ENCODE peak calls at places on chromosomes 13 and 19, in five cellular contexts. R, S, M, Q and L are unnamed samples.

GRCh38 chr13:43297967-43298366 is 274.6 kb downstream of the DNAJC15 start:
- DNase-seq in M (no peak), Q (no peak), R (no peak), S (no peak), L (no peak)

GRCh38 chr13:20035130-20035529 is 76.6 kb downstream of the ZMYM2 start:
- DNase-seq in R (peak; percentile 5), S (no peak), M (no peak), Q (no peak), L (no peak)

GRCh38 chr19:18220632-18221275 is 5.5 kb downstream of the PDE4C start:
- DNase-seq in S (peak; percentile 64), R (no peak), M (no peak), Q (no peak), L (no peak)

GRCh38 chr13:43195551-43195950 is 172.2 kb downstream of the DNAJC15 start:
- DNase-seq in M (no peak), Q (no peak), R (peak; percentile 15), S (no peak), L (peak; percentile 18)

GRCh38 chr13:33351324-33351723 is 65.8 kb upstream of the STARD13 start:
- DNase-seq in M (peak; percentile 24), S (no peak), R (peak; percentile 29), Q (peak; percentile 52), L (peak; percentile 46)

GRCh38 chr19:29623726-29624488 is 17.8 kb downstream of the POP4 start:
- DNase-seq in Q (no peak), M (no peak), R (no peak), S (no peak), L (no peak)

GRCh38 chr13:24273926-24274325 is 35.5 kb upstream of the C1QTNF9 start:
- DNase-seq in R (no peak), Q (no peak), S (no peak), M (no peak), L (no peak)

GRCh38 chr19:33384983-33385382 is 11.5 kb downstream of the CEBPG start:
- DNase-seq in M (no peak), S (no peak), Q (no peak), R (no peak), L (no peak)

GRCh38 chr13:52345631-52346251 is 60.2 kb downstream of the THSD1 start:
- DNase-seq in Q (no peak), M (no peak), S (no peak), R (no peak), L (no peak)

GRCh38 chr19:1606138-1606651 is 933 bp upstream of the UQCR11 start:
- DNase-seq in R (no peak), S (no peak), Q (no peak), M (no peak), L (peak; percentile 52)

GRCh38 chr19:42281175-42282035 is 12.4 kb downstream of the CIC start:
- DNase-seq in S (peak; percentile 88), Q (peak; percentile 75), R (peak; percentile 59), M (no peak), L (no peak)

GRCh38 chr13:54484166-54484565 is 1455.6 kb downstream of the OLFM4 start:
- DNase-seq in S (no peak), M (no peak), Q (no peak), R (no peak), L (no peak)

GRCh38 chr13:69243366-69243765 is 864.3 kb upstream of the ATXN8OS start:
- DNase-seq in Q (no peak), R (no peak), S (no peak), M (no peak), L (no peak)

GRCh38 chr19:40691421-40692211 is 1.2 kb upstream of the NUMBL start:
- DNase-seq in S (peak; percentile 78), R (no peak), Q (peak; percentile 53), M (no peak), L (no peak)

GRCh38 chr19:6233051-6233826 is 46.5 kb downstream of the MLLT1 start:
- DNase-seq in Q (peak; percentile 48), S (peak; percentile 84), M (no peak), R (no peak), L (no peak)

GRCh38 chr19:43489310-43489709 is 15.2 kb downstream of the PHLDB3 start:
- DNase-seq in R (no peak), Q (no peak), M (peak; percentile 68), S (no peak), L (peak; percentile 72)

GRCh38 chr19:47470447-47471195 is 1.1 kb downstream of the SLC8A2 start:
- DNase-seq in S (no peak), M (no peak), R (no peak), Q (no peak), L (no peak)

GRCh38 chr13:106241974-106242373 is 293.5 kb downstream of the EFNB2 start:
- DNase-seq in M (no peak), R (no peak), Q (no peak), S (no peak), L (no peak)

DNA sequence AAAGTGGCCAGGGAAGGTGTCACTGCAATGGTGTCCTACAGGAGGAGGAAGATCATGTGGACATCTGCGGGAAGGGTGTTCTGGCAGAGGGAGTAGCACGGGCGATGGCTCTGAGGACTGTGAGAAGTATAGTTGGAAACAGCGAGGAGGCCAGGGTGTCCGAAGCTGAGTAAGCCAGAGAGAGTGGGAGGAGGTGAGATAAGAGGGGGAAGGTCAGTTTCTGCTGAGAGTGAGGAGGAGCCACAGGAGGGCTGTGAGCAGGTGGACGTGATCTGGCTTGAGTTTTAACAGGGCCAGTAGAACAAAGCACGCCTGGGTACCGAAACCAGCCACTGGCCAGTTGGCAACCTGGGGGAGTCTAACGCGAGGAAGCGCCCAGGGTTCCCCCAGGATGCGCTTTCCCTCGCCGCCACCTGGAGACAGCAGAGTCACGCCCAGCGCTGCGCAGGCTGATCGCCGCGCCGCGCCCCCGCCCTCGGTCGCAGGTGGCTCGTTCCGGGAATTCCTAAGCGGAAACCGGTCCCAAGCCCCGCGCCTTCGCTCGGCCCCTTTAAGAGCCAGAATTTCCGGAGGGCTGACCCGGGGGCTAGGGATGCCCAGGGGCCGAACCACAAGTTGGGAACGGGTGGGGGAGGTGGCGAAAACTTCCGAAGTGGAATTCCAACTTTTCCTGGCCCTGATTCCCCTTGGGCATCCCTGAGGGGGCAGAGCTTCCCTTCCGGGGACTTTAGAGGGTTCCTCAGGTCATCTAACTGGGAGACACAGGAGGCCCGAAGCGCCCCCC is 1.1 kb upstream of the LSR start:
- DNase-seq in M (peak; percentile 82), S (peak; percentile 94), R (peak; percentile 75), Q (peak; percentile 6), L (peak; percentile 85)
- TF ChIP-seq CTCF in M (peak; percentile 52), S (peak; percentile 72), R (peak; percentile 83), Q (no peak), L (peak; percentile 43)

GRCh38 chr19:10332965-10333757 is at the start of gene RAVER1:
- DNase-seq in R (peak; percentile 87), Q (peak; percentile 99), M (peak; percentile 100), S (peak; percentile 98), L (peak; percentile 99)

GRCh38 chr19:10332158-10332964 is 968 bp downstream of the RAVER1 start:
- DNase-seq in M (no peak), Q (no peak), R (no peak), S (no peak), L (no peak)

GRCh38 chr19:10333758-10334339 is 520 bp upstream of the RAVER1 start:
- DNase-seq in S (no peak), M (no peak), Q (peak; percentile 17), R (no peak), L (no peak)

GRCh38 chr19:10335149-10336053 is 2.1 kb upstream of the RAVER1 start:
- DNase-seq in Q (no peak), R (no peak), M (no peak), S (peak; percentile 73), L (no peak)

DNA sequence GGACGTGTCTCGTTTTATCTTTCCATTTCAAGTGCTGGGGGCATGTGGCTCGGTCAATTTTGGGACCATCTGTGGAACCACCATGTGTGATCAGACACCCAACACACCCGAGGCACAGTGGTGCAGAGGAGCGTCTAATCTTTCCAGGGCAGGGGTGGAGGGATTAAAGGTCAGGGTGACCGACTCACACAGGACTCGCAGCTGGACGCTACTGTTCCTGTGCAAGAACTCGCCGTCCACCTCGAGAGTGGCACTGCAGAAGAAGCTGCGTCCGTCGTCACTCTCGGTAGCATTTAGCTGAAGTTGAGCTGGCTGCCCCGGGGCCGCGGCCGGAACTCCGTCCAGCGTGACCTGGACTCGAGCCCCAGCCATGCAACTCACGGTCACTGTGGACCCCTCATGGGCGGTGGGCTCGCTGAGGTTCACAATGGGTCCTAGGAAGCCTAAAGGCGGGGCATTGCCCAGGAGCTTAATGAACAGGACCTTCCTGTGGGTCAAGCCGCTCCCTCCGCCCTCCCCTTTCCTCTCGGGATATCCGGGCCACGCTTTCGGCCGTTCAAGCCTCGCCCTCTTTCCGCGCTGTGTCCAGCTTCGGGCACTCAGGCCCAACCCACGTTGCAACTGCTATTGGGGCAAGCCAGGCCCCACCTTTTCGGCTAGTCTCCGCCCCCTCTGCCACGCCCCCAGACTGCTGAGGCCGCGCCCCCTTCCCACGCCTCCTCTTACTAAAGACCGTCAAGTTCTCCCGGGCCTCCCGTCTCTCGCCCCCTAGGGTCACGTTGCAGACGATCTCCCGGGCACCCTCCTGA is 1.2 kb upstream of the RAVER1 start:
- DNase-seq in Q (peak; percentile 99), S (peak; percentile 98), M (no peak), R (peak; percentile 86), L (no peak)
- TF ChIP-seq CTCF in Q (no peak), S (peak; percentile 12), M (no peak), R (peak; percentile 18), L (no peak)

DNA sequence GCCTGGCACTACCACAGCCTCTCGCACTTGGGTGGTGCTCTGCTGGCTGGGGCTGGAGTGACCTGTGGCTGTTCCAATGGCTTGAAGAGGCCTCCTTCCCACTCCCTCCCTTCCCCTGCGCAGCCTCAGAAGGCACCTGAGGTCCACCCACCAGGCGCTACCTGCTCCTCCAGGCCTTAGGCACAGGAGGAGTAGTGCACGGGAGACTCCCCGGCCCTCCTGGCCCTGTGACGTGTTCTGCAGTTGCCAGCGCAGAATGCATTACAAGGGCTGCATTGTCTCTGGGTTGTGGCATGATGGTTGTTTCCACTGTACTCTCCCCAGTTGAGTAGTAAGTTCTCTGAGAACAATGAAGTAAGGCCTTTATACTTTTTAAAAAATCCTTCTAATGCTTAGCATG is 128.6 kb downstream of the TEX29 start:
- DNase-seq in Q (no peak), S (no peak), R (no peak), M (no peak), L (no peak)
- TF ChIP-seq CTCF in Q (no peak), S (no peak), R (no peak), M (no peak), L (no peak)

GRCh38 chr13:77522444-77522843 is 13.1 kb upstream of the SCEL start:
- DNase-seq in Q (no peak), M (no peak), S (no peak), R (peak; percentile 68), L (no peak)
- TF ChIP-seq CTCF in Q (no peak), M (no peak), S (no peak), R (no peak), L (no peak)

GRCh38 chr13:109745702-109746101 is 40.7 kb downstream of the IRS2 start:
- DNase-seq in R (no peak), Q (no peak), M (no peak), S (no peak), L (no peak)

GRCh38 chr13:109749365-109749764 is 37.0 kb downstream of the IRS2 start:
- DNase-seq in S (no peak), Q (no peak), M (no peak), R (no peak), L (no peak)

GRCh38 chr13:109748677-109749076 is 37.7 kb downstream of the IRS2 start:
- DNase-seq in M (no peak), Q (no peak), S (no peak), R (no peak), L (no peak)

GRCh38 chr13:109746364-109746763 is 40.0 kb downstream of the IRS2 start:
- DNase-seq in M (no peak), R (no peak), Q (no peak), S (no peak), L (no peak)

GRCh38 chr13:109747524-109747923 is 38.9 kb downstream of the IRS2 start:
- DNase-seq in S (no peak), Q (no peak), R (peak; percentile 9), M (no peak), L (no peak)
- TF ChIP-seq CTCF in S (no peak), Q (no peak), R (no peak), M (no peak), L (no peak)

GRCh38 chr19:11324748-11325389 is 14.6 kb downstream of the RAB3D start:
- DNase-seq in R (no peak), Q (peak; percentile 41), S (peak; percentile 49), M (no peak), L (no peak)
- TF ChIP-seq CTCF in R (no peak), Q (no peak), S (no peak), M (no peak), L (no peak)